ENCODE peak calls at places on chromosomes 1 and 21, in nine cellular contexts. T, A, Z, Y, X, V, R, H and I are unnamed samples.

GRCh38 chr1:46690931-46691411 is 19.3 kb downstream of the TEX38 start:
- DNase-seq in T (peak; percentile 45), A (no peak), Z (no peak), Y (no peak), X (no peak), V (no peak), R (no peak), H (no peak), I (no peak)

GRCh38 chr1:12052008-12052573 is 11.0 kb upstream of the TNFRSF8 start:
- DNase-seq in T (peak; percentile 83), A (no peak), Z (no peak), Y (no peak), X (no peak), V (peak; percentile 45), R (no peak), H (peak; percentile 75), I (peak; percentile 59)

GRCh38 chr1:87243573-87243972 is 85.1 kb upstream of the LMO4 start:
- DNase-seq in T (peak; percentile 91), A (no peak), Z (no peak), Y (no peak), X (no peak), V (no peak), R (no peak), H (no peak), I (no peak)

GRCh38 chr1:47834326-47834725 is 162.9 kb downstream of the TRABD2B start:
- DNase-seq in T (no peak), A (no peak), Z (no peak), Y (no peak), X (no peak), V (no peak), R (no peak), H (no peak), I (no peak)

GRCh38 chr21:14376854-14377253 is 6.1 kb downstream of the HSPA13 start:
- DNase-seq in T (no peak), A (no peak), Z (no peak), Y (no peak), X (no peak), V (no peak), R (no peak), H (no peak), I (no peak)

GRCh38 chr1:6330410-6330827 is 63.1 kb downstream of the ACOT7 start:
- DNase-seq in T (peak; percentile 88), A (no peak), Z (no peak), Y (no peak), X (no peak), V (no peak), R (no peak), H (no peak), I (no peak)

GRCh38 chr1:66533804-66534745 is at the start of gene SGIP1:
- DNase-seq in T (peak; percentile 80), A (no peak), Z (peak; percentile 61), Y (peak; percentile 48), X (no peak), V (peak; percentile 59), R (no peak), H (peak; percentile 37), I (no peak)

GRCh38 chr1:234882898-234883297 is 245.7 kb downstream of the TOMM20 start:
- DNase-seq in T (no peak), A (no peak), Z (no peak), Y (no peak), X (no peak), V (no peak), R (no peak), H (no peak), I (no peak)

GRCh38 chr1:53046930-53047329 is 15.1 kb upstream of the PODN start:
- DNase-seq in T (peak; percentile 84), A (no peak), Z (no peak), Y (no peak), X (no peak), V (peak; percentile 48), R (no peak), H (no peak), I (no peak)

GRCh38 chr1:161885013-161885412 is 118.9 kb downstream of the ATF6 start:
- DNase-seq in T (peak; percentile 89), A (no peak), Z (no peak), Y (no peak), X (no peak), V (no peak), R (no peak), H (no peak), I (no peak)

GRCh38 chr1:166950156-166950555 is 25.2 kb downstream of the ILDR2 start:
- DNase-seq in T (no peak), A (no peak), Z (no peak), Y (peak; percentile 80), X (no peak), V (no peak), R (no peak), H (no peak), I (no peak)

GRCh38 chr1:166951050-166951449 is 24.3 kb downstream of the ILDR2 start:
- DNase-seq in T (no peak), A (no peak), Z (no peak), Y (no peak), X (no peak), V (no peak), R (no peak), H (no peak), I (no peak)

GRCh38 chr1:166944186-166944967 is 31.0 kb downstream of the ILDR2 start:
- DNase-seq in T (peak; percentile 98), A (no peak), Z (no peak), Y (no peak), X (no peak), V (no peak), R (no peak), H (no peak), I (no peak)

GRCh38 chr1:166948856-166949350 is 26.4 kb downstream of the ILDR2 start:
- DNase-seq in T (no peak), A (no peak), Z (no peak), Y (no peak), X (no peak), V (no peak), R (no peak), H (no peak), I (no peak)

DNA sequence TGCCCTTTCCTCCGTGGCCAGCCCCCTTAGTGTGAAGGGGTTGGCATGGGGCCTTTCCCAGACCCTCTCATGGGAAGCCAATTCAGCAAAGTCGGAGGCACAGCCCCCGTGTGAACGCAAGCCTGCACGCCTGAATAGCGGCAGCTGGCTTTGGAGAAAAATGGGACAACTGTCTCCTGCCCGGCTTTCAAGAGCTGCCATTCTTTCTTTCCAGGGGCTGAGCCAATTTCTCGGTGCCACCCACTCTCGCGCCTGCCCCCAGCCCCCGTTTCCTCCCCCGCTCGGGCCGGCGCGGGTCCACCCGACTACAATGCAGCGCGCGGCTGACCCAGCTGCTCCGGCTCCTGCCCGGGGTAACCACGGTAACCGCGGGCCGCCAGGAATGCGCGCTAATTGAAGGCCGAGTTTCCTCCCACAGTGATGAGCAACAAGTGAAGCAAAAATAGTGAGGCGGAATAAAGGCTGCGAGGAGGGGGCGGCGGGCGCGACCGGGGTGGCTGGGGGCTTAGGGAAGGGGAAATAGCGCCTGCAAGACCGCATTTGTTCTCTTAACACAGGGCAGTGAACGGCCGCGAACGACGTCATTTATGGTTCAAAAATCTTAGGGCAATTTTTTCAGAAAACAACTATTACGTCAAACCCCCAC is 27.8 kb downstream of the ILDR2 start:
- DNase-seq in T (peak; percentile 86), A (peak; percentile 72), Z (peak; percentile 73), Y (peak; percentile 94), X (no peak), V (peak; percentile 25), R (no peak), H (peak; percentile 34), I (peak; percentile 54)
- H3K4me3 ChIP-seq in T (peak overlapping the region; percentile 12), A (peak overlapping the region; percentile 53), Z (no peak overlapping the region), Y (peak overlapping the region; percentile 36), X (no peak overlapping the region), V (peak overlapping the region; percentile 61), R (no peak overlapping the region), H (peak overlapping the region; percentile 54), I (peak overlapping the region; percentile 27)

GRCh38 chr1:21291964-21292363 is 1.7 kb upstream of the ECE1 start:
- DNase-seq in T (no peak), A (no peak), Z (no peak), Y (no peak), X (no peak), V (no peak), R (no peak), H (no peak), I (no peak)

GRCh38 chr1:21290546-21290944 is 282 bp upstream of the ECE1 start:
- DNase-seq in T (no peak), A (no peak), Z (no peak), Y (no peak), X (no peak), V (no peak), R (peak; percentile 58), H (no peak), I (no peak)

GRCh38 chr1:21292503-21292990 is 2.3 kb upstream of the ECE1 start:
- DNase-seq in T (no peak), A (no peak), Z (no peak), Y (no peak), X (no peak), V (no peak), R (no peak), H (no peak), I (no peak)

GRCh38 chr1:21289700-21290545 is at the start of gene ECE1:
- DNase-seq in T (peak; percentile 52), A (peak; percentile 95), Z (peak; percentile 82), Y (no peak), X (no peak), V (peak; percentile 56), R (peak; percentile 71), H (peak; percentile 63), I (peak; percentile 54)

DNA sequence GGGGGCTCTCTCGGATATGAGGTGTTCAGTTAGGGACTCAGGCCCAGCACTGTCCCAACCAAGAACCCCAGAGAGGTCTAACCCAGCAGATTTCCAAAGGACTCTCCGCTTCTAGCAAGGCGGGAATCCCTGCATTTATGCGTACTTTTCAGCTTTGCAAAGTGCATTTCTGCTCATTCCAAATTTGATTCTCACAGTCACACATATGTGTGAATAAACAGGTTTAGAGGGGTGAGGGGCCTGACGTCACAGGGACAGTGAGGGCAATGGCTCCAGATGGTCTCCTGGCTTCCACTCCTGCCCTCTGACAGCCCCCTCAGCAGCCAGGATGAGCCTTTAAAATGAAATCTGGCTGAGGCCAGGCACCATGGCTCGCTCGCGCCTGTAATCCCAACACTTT is 921 bp upstream of the ECE1 start:
- DNase-seq in T (no peak), A (no peak), Z (no peak), Y (no peak), X (no peak), V (no peak), R (no peak), H (no peak), I (no peak)
- H3K4me1 ChIP-seq in T (peaks cover 23% of the 10 kb centered on the region), A (peaks cover 43% of the 10 kb centered on the region), Z (peaks cover 12% of the 10 kb centered on the region), Y (peaks cover 10% of the 10 kb centered on the region), X (peaks cover 52% of the 10 kb centered on the region), V (peaks cover 66% of the 10 kb centered on the region), R (peaks cover 68% of the 10 kb centered on the region), H (peaks cover 6% of the 10 kb centered on the region), I (no peaks in the 10 kb centered on the region)

GRCh38 chr21:36297555-36297937 is 22.5 kb upstream of the MORC3 start:
- DNase-seq in T (no peak), A (no peak), Z (no peak), Y (no peak), X (no peak), V (no peak), R (no peak), H (no peak), I (no peak)
- H3K4me3 ChIP-seq in T (no peak overlapping the region), A (peak overlapping the region; percentile 58), Z (no peak overlapping the region), Y (no peak overlapping the region), X (no peak overlapping the region), V (peak overlapping the region; percentile 24), R (peak overlapping the region; percentile 69), H (no peak overlapping the region), I (no peak overlapping the region)

DNA sequence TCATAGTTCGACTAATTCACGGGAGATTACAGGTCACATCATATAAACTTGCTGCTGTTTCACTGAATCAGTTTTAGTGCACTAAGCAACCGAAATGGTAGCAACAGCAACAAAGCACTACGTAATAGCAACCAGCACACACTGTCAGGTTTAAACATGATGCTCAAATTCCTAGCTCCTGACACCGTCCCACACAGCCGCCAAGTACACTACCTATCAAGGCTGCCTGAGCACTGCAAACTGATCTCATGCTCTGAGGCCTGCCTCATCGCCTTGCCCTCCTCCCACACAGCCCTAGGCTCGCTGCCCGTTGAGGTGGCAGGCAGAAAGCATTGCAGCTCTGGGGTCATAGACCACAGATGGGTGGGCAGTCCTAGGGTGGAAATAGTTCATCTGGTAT is 12.4 kb downstream of the LAMC2 start:
- DNase-seq in T (peak; percentile 99), A (no peak), Z (no peak), Y (no peak), X (no peak), V (no peak), R (no peak), H (peak; percentile 41), I (no peak)
- H3K4me1 ChIP-seq in T (no peaks in the 10 kb centered on the region), A (no peaks in the 10 kb centered on the region), Z (no peaks in the 10 kb centered on the region), Y (peaks cover 10% of the 10 kb centered on the region), X (no peaks in the 10 kb centered on the region), V (peaks cover 7% of the 10 kb centered on the region), R (peaks cover 16% of the 10 kb centered on the region), H (no peaks in the 10 kb centered on the region), I (peaks cover 9% of the 10 kb centered on the region)